ENCODE peak calls at places on chromosomes 3 and 15, in eight cellular contexts. A is fibroblast of the aortic adventitia; K is stimulated activated CD8-positive, alpha-beta memory T cell treated with anti-CD3 and anti-CD28 coated beads, Interleukin-12 subunit alpha, Interleukin-12 subunit beta, amount 100 ng/mL, for 4 hours; B is GM12891; Z is hypothalamus; R is NCI-H1092; S is activated CD8-positive, alpha-beta memory T cell treated with anti-CD3 and anti-CD28 coated beads for 1 hour; F is progenitor cell of endocrine pancreas. V is an unnamed sample.

GRCh38 chr3:159919873-159920272 is 68.8 kb upstream of the IL12A start:
- DNase-seq in S (no peak), K (no peak), F (no peak), R (no peak), Z (no peak), A (peak), B (no peak), V (peak)

GRCh38 chr15:74365619-74366445 is 1.6 kb downstream of the CYP11A1 start:
- DNase-seq in Z (no peak), K (no peak), F (peak), B (no peak), S (no peak), R (no peak), A (peak), V (peak)

GRCh38 chr3:45611619-45612018 is 17.1 kb downstream of the LIMD1 start:
- DNase-seq in A (no peak), K (no peak), Z (peak), B (no peak), S (no peak), R (no peak), F (no peak), V (no peak)

GRCh38 chr3:178802993-178803693 is 266.9 kb downstream of the KCNMB2 start:
- DNase-seq in S (no peak), Z (no peak), B (no peak), F (no peak), R (peak), A (no peak), K (no peak), V (no peak)

GRCh38 chr3:76400141-76400540 is 614.8 kb upstream of the ZNF717 start:
- DNase-seq in B (no peak), A (no peak), S (no peak), R (no peak), Z (no peak), K (no peak), F (no peak), V (no peak)

GRCh38 chr15:100781061-100781960 is 98.3 kb upstream of the ALDH1A3 start:
- DNase-seq in F (peak), K (no peak), S (no peak), Z (no peak), A (no peak), R (no peak), B (no peak), V (no peak)

GRCh38 chr15:101017935-101018849 is 99.0 kb downstream of the LRRK1 start:
- DNase-seq in R (no peak), B (no peak), S (no peak), A (peak), F (no peak), K (no peak), Z (no peak), V (peak)

GRCh38 chr3:9945358-9945757 is 6.8 kb downstream of the PRRT3 start:
- DNase-seq in Z (no peak), F (no peak), R (no peak), B (no peak), K (no peak), A (no peak), S (no peak), V (no peak)

GRCh38 chr15:64464271-64465005 is 4.1 kb downstream of the ZNF609 start:
- DNase-seq in K (no peak), B (no peak), Z (no peak), R (peak), A (peak), S (no peak), F (no peak), V (peak)